ENCODE peak calls at places on chromosomes 1 and 21, in four cellular contexts. L, R, O and M are unnamed samples.

GRCh38 chr1:22876359-22877111 is 96.1 kb downstream of the LACTBL1 start:
- DNase-seq in L (peak), R (no peak), O (no peak), M (peak)

GRCh38 chr1:44154049-44154448 is 12.6 kb upstream of the KLF18 start:
- DNase-seq in L (no peak), R (no peak), O (no peak), M (no peak)

GRCh38 chr1:55275151-55275748 is 60.1 kb upstream of the USP24 start:
- DNase-seq in L (no peak), R (no peak), O (no peak), M (no peak)

GRCh38 chr1:19664453-19665043 is at the start of gene HTR6:
- DNase-seq in L (no peak), R (no peak), O (peak), M (no peak)

GRCh38 chr1:160486453-160486852 is 36.6 kb downstream of the SLAMF6 start:
- DNase-seq in L (no peak), R (no peak), O (no peak), M (no peak)

GRCh38 chr1:173420330-173420806 is 56.8 kb upstream of the PRDX6 start:
- DNase-seq in L (peak), R (no peak), O (no peak), M (no peak)

GRCh38 chr1:44571712-44572571 is 102.3 kb downstream of the TMEM53 start:
- DNase-seq in L (no peak), R (no peak), O (no peak), M (no peak)

GRCh38 chr1:23557471-23558124 is 1.7 kb downstream of the ID3 start:
- DNase-seq in L (no peak), R (no peak), O (no peak), M (no peak)

GRCh38 chr1:39799770-39800470 is 11.3 kb upstream of the BMP8B start:
- DNase-seq in L (no peak), R (peak), O (peak), M (peak)

GRCh38 chr1:85289207-85289847 is 12.9 kb upstream of the BCL10 start:
- DNase-seq in L (no peak), R (no peak), O (no peak), M (peak)

GRCh38 chr1:243582321-243582720 is 267.7 kb downstream of the AKT3 start:
- DNase-seq in L (no peak), R (no peak), O (no peak), M (no peak)

GRCh38 chr1:154550070-154550469 is 8.4 kb downstream of the UBE2Q1 start:
- DNase-seq in L (no peak), R (no peak), O (no peak), M (no peak)

GRCh38 chr21:36769051-36769867 is 70.3 kb downstream of the SIM2 start:
- DNase-seq in L (no peak), R (no peak), O (no peak), M (no peak)

GRCh38 chr1:193058529-193059281 is 455 bp downstream of the UCHL5 start:
- DNase-seq in L (no peak), R (no peak), O (peak), M (no peak)

GRCh38 chr1:43199093-43199726 is 27.1 kb downstream of the CFAP57 start:
- DNase-seq in L (no peak), R (no peak), O (peak), M (no peak)

GRCh38 chr1:162587347-162587746 is 25.8 kb downstream of the UAP1 start:
- DNase-seq in L (no peak), R (no peak), O (no peak), M (no peak)

GRCh38 chr1:201284636-201285035 is 1.3 kb downstream of the PKP1 start:
- DNase-seq in L (no peak), R (no peak), O (no peak), M (no peak)

GRCh38 chr1:27588256-27589232 is 15.4 kb downstream of the AHDC1 start:
- DNase-seq in L (no peak), R (no peak), O (no peak), M (no peak)

GRCh38 chr1:86154581-86155060 is 2.0 kb downstream of the COL24A1 start:
- DNase-seq in L (no peak), R (no peak), O (no peak), M (peak)

GRCh38 chr1:106564192-106564591 is 492.3 kb upstream of the PRMT6 start:
- DNase-seq in L (no peak), R (no peak), O (no peak), M (no peak)
- TF ChIP-seq CTCF in L (no peak), R (no peak), O (no peak), M (no peak)

DNA sequence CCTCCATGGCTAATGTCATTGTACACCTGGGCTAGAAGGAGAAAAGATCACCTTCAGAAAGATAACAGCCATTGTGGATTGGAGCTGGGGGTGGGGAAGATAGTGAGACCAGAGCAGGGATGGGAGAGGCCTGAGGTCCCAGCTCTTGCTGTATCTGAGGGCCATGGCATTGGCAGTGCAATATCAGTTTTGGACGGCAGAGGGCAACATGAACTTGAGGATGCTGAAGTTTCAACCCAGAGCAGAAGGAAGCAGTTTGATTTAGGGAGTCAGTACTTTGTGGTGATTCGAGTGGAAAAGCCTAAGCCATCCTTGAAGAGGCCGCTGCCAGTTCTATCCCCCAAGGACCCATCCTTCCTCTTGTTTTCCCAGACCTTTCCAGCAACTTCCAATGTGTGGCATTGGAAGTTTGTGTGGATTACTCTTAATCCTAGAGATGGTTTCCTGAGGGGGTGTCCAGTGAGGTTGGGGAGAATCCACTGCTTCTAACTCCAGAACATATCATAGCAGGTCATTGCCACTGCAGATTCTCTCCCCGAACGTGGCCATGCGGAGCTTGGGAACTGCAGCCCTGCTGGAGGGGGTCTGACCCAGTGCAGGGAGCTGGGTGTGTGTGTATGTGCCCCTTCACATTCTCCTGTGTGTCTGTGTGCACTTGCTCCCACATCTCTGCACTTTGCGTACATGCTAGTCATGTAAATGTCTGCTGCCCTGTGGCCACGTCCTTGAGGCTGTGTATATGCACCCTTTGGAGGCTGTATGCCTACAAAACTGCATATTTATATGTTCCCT is 24.1 kb downstream of the SLC26A9 start:
- DNase-seq in L (peak), R (peak), O (no peak), M (peak)
- H3K4me3 ChIP-seq in L (no peak), R (no peak), O (no peak), M (no peak)

GRCh38 chr1:76302711-76303347 is 228.3 kb downstream of the ST6GALNAC3 start:
- DNase-seq in L (no peak), R (no peak), O (no peak), M (no peak)
- TF ChIP-seq CTCF in L (no peak), R (no peak), O (no peak), M (no peak)

DNA sequence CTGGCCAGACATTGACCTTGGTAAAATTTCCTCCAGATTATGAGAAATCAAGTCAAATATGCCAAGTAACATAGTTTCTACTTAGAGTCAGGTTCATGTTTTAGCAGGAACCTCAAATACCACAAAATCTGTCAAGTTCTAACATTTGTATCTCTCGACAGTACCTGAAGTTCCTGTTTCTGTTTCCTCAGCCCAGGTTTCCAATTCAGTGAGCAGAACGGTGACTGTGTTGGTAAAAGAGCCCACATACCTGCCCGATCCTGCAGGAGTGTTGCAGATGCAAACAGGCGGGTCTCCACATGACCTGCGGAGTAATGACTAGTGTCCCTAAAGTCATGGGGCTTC is 57.9 kb upstream of the LGALS8 start:
- DNase-seq in L (no peak), R (no peak), O (peak), M (no peak)
- H3K4me3 ChIP-seq in L (no peak), R (no peak), O (no peak), M (no peak)

GRCh38 chr1:220272047-220272840 is at the start of gene RAB3GAP2:
- DNase-seq in L (peak), R (peak), O (peak), M (peak)
- TF ChIP-seq CTCF in L (no peak), R (peak), O (no peak), M (no peak)

GRCh38 chr1:108079550-108079949 is 114.6 kb upstream of the VAV3 start:
- DNase-seq in L (no peak), R (no peak), O (peak), M (no peak)
- H3K4me3 ChIP-seq in L (no peak), R (no peak), O (no peak), M (no peak)

GRCh38 chr21:42688226-42688840 is 34.9 kb downstream of the PDE9A start:
- DNase-seq in L (no peak), R (no peak), O (no peak), M (no peak)

GRCh38 chr21:42685954-42686500 is 32.6 kb downstream of the PDE9A start:
- DNase-seq in L (no peak), R (no peak), O (no peak), M (no peak)

GRCh38 chr21:42687796-42688195 is 34.4 kb downstream of the PDE9A start:
- DNase-seq in L (no peak), R (no peak), O (no peak), M (no peak)

GRCh38 chr21:42690586-42690985 is 37.2 kb downstream of the PDE9A start:
- DNase-seq in L (no peak), R (no peak), O (no peak), M (no peak)

DNA sequence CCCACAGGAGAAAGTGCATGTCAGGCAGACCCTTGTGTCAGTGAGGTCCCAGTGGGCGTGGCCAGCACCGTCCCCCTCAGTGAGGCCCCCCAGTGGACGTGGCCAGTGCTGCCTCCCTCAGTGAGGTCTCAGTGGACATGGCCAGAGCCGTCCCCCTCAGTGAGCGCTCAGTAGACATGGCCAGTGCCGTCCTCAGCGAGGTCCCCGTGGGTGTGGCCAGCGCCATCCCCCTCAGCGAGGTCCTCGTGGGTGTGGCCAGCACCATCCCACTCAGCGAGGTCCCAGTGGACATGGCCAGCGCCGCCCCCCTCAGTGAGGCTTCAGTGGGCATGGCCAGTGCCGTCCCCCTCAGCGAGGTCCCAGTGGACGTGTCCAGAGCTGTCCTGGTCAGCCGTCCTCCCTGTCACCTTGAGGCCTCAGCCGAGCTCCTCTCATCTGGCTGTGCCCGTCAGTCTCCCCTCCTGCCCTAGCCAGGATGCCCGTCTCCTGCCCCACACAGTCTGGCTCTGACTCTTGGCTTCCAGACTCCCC is 35.5 kb downstream of the PDE9A start:
- DNase-seq in L (no peak), R (no peak), O (no peak), M (no peak)
- TF ChIP-seq CTCF in L (no peak), R (no peak), O (no peak), M (no peak)

GRCh38 chr1:233904979-233905415 is 521 bp downstream of the SLC35F3 start:
- DNase-seq in L (no peak), R (no peak), O (peak), M (no peak)
- H3K4me3 ChIP-seq in L (no peak), R (peak), O (no peak), M (no peak)